ENCODE peak calls at places on chromosomes 13 and 19, in six cellular contexts. N, R, H, C, X and E are unnamed samples.

GRCh38 chr19:58009666-58010301 is 7.2 kb upstream of the ZNF606 start:
- DNase-seq in N (peak; percentile 71), R (peak; percentile 44), H (peak; percentile 73), C (peak; percentile 79), X (peak; percentile 63), E (peak; percentile 78)

GRCh38 chr13:113001251-113002140 is 32.5 kb downstream of the MCF2L start:
- DNase-seq in N (peak; percentile 83), R (no peak), H (no peak), C (no peak), X (peak; percentile 3), E (peak; percentile 3)

GRCh38 chr19:47005164-47005641 is 14.4 kb upstream of the NPAS1 start:
- DNase-seq in N (no peak), R (no peak), H (no peak), C (no peak), X (no peak), E (no peak)

GRCh38 chr19:52442179-52442578 is 11.2 kb upstream of the ZNF578 start:
- DNase-seq in N (no peak), R (no peak), H (no peak), C (no peak), X (no peak), E (no peak)

GRCh38 chr19:10551698-10552301 is 8.1 kb downstream of the ATG4D start:
- DNase-seq in N (no peak), R (no peak), H (no peak), C (peak; percentile 53), X (no peak), E (peak; percentile 34)

GRCh38 chr13:27201661-27202060 is 30.1 kb upstream of the USP12 start:
- DNase-seq in N (no peak), R (no peak), H (no peak), C (peak; percentile 31), X (peak; percentile 16), E (no peak)

GRCh38 chr13:78022164-78022877 is 103.7 kb upstream of the EDNRB start:
- DNase-seq in N (no peak), R (no peak), H (no peak), C (peak; percentile 58), X (peak; percentile 72), E (peak; percentile 50)

GRCh38 chr13:49356224-49356623 is 87.6 kb downstream of the CAB39L start:
- DNase-seq in N (no peak), R (peak; percentile 77), H (no peak), C (peak; percentile 91), X (peak; percentile 96), E (peak; percentile 81)

GRCh38 chr19:6103217-6103644 is 7.1 kb downstream of the RFX2 start:
- DNase-seq in N (no peak), R (peak; percentile 90), H (peak; percentile 86), C (peak; percentile 92), X (peak; percentile 87), E (peak; percentile 41)

GRCh38 chr19:2207991-2208860 is 27.9 kb downstream of the PLEKHJ1 start:
- DNase-seq in N (peak; percentile 75), R (peak; percentile 49), H (no peak), C (peak; percentile 74), X (peak; percentile 57), E (peak; percentile 89)
- TF ChIP-seq CTCF in N (no peak), R (peak; percentile 35), H (no peak), C (no peak), X (peak; percentile 25), E (peak; percentile 39)

DNA sequence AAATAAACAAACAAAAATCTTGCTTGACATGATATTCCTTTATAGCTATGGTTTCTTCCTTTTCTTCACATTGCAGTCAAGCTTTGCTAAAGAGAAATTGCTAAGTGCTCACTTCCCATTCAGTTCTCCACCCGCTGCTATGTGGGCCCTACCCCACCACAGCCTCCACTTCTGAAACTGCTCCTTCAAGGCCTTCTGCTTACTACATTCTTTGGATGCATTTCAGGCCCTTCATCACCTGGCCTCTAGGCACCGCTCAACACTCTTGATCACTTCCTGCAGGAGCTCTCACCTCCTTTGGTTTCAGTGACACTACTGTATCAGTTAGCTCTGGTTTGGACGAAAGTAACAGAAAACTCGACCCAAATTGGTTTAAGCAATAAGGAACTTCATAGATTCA is 72.4 kb downstream of the KLF5 start:
- DNase-seq in N (no peak), R (no peak), H (no peak), C (no peak), X (no peak), E (no peak)
- TF ChIP-seq CTCF in N (no peak), R (no peak), H (no peak), C (no peak), X (no peak), E (no peak)

GRCh38 chr19:45772912-45773311 is 3.9 kb upstream of the SIX5 start:
- DNase-seq in N (no peak), R (no peak), H (no peak), C (no peak), X (no peak), E (no peak)

GRCh38 chr19:45773384-45773783 is 4.3 kb upstream of the SIX5 start:
- DNase-seq in N (no peak), R (no peak), H (no peak), C (no peak), X (no peak), E (no peak)

GRCh38 chr19:45777395-45777961 is 4.8 kb downstream of the DMPK start:
- DNase-seq in N (no peak), R (no peak), H (no peak), C (no peak), X (no peak), E (no peak)

GRCh38 chr19:45772130-45772880 is 3.3 kb upstream of the SIX5 start:
- DNase-seq in N (no peak), R (no peak), H (no peak), C (no peak), X (no peak), E (no peak)

GRCh38 chr19:45774765-45775164 is 5.7 kb upstream of the SIX5 start:
- DNase-seq in N (no peak), R (no peak), H (no peak), C (no peak), X (no peak), E (no peak)
- TF ChIP-seq CTCF in N (no peak), R (no peak), H (no peak), C (no peak), X (no peak), E (no peak)

DNA sequence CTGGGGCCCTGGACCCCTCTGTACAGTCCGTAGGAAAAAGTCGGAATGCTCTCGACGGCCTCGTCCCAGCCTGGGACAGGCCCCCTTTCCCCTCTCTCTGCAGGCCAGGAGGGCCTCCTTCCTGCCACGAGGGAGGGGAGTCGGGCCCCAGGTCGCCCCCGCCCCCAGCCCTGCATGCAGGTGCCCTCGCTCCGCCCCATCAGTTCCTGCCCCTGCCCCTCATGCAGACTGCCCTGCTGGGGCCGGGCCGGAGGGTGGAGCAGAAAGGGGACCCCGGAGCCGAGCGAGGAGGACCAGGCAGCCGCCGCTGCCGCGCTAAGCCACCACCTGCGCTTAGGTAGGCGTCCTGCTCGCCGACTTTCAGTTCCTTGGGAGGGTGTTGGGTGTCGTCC is 7.3 kb downstream of the LYL1 start:
- DNase-seq in N (no peak), R (no peak), H (peak; percentile 53), C (no peak), X (no peak), E (no peak)
- TF ChIP-seq CTCF in N (no peak), R (no peak), H (no peak), C (no peak), X (no peak), E (no peak)

GRCh38 chr13:22800726-22801401 is 379.9 kb upstream of the SGCG start:
- DNase-seq in N (no peak), R (no peak), H (no peak), C (peak; percentile 29), X (peak; percentile 0), E (peak; percentile 39)

DNA sequence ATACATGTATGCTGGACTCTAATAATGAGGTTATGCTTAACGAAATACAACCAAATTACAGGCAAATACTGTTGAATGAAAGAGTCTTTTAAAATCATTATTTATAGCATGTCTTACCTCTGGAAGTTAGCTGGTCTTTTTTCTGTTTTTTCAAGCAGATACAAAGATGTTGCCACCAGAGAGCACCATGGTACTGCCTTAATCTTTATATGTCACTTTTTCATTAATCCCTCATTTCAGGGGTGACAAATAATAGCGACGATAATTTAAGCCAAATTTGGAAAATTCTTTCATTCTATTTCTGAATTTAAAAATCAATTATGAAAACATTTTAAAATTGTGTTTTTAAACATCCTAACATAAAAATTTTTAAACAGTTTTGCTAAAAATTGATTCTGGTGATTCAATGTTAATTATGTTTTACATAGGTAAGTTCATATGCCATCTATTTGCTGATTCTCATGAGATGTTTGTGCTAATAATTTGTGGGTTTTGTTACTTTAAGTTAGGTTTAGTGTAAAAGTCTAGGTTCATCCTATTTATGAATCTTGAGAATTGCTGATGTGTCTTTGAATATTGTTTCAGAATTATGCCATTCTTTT is 379.3 kb upstream of the SGCG start:
- DNase-seq in N (peak; percentile 15), R (no peak), H (no peak), C (peak; percentile 20), X (peak; percentile 5), E (peak; percentile 30)
- TF ChIP-seq CTCF in N (peak; percentile 68), R (peak; percentile 15), H (no peak), C (peak; percentile 18), X (peak; percentile 36), E (peak; percentile 41)

DNA sequence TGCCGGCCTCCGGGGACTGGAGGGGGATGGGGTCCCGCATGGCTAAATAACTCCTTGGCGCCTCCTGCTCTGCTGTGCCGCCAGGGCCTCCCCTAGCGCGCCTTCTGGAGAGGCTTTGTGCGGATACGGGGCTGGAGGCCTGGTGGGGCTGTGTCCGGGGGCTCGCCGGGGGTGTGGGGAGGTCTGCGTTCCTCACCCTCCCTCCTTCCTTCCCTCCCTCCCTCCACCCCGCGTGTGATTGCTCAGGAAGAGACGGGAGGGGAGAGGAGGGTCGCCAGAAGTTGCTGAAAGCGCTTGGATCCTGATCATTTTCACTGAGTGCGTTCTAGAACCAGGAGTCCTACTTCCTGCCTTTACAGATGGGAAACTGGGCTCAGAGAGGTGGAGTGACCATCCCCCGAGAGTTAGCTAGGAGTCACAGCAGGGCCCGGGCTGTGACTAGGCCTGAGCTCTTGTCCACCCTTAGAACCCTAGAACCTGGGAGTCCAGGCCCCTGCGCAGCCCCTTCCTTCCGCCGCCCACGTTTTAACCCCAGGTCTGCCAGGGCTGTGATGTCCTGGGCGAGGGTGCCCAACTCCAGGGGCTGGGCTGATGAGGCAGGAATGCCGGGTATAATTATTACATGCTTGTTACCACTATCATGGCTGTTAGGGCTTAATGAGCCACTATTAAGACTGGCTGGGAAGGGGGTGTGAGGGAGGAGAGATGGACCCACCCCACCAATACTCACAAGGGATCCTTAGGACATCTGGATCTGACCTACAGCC is 782 bp upstream of the JUND start:
- DNase-seq in N (no peak), R (no peak), H (no peak), C (peak; percentile 76), X (no peak), E (no peak)
- TF ChIP-seq CTCF in N (peak; percentile 12), R (peak; percentile 10), H (no peak), C (peak; percentile 16), X (peak; percentile 38), E (no peak)

DNA sequence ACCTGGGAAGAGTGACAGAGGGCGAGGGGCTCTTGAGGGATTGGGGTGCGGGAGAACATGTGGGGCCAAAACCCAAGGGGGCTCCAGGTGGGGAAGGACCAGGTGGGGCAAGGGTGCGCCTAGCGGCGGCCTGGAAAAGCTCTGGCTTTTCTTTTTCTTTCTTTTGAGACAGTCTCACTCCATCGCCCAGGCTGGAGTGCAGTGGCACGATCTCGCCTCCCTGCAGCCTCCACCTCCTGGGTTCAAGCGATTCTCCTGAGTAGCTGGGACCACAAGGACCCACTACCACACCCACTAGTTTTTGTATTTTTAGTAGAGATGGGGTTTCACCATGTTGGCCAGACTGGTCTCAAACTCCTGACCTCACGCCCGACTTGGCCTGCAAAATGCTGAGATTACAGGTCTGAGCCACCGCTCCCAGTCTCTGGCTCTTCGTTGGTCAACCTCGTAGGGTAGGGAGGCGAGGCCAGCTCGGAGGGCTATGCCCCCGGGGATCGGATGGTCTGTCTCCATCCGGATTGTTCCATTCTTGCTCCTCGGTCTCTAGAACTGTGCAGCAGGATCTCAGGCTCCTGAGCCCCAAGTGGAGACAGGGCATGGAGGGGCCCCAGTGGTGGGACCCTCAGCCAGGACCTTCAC is 3.7 kb downstream of the GADD45B start:
- DNase-seq in N (no peak), R (no peak), H (no peak), C (no peak), X (no peak), E (no peak)
- TF ChIP-seq CTCF in N (peak; percentile 16), R (no peak), H (no peak), C (no peak), X (no peak), E (no peak)